ENCODE peak calls at places on chromosomes 13 and 19, in four cellular contexts. F, K, L and P are unnamed samples.
A peak's percentile ranks its signal among the peaks of the same experiment; 100 is the strongest.

GRCh38 chr13:33633701-33634525 is 184.0 kb upstream of the RFC3 start:
- DNase-seq in L (no peak), K (no peak), F (no peak), P (no peak)

GRCh38 chr19:16888629-16889371 is at the start of gene F2RL3:
- DNase-seq in L (no peak), K (peak; percentile 27), F (no peak), P (no peak)

GRCh38 chr13:77815330-77815729 is 103.3 kb downstream of the EDNRB start:
- DNase-seq in K (no peak), F (no peak), L (no peak), P (no peak)

GRCh38 chr19:35212241-35212640 is 16.3 kb downstream of the FAM187B start:
- DNase-seq in F (no peak), L (no peak), K (no peak), P (no peak)

GRCh38 chr19:2856457-2857055 is 10.6 kb upstream of the ZNF556 start:
- DNase-seq in L (no peak), K (no peak), F (no peak), P (no peak)

GRCh38 chr13:23599083-23599925 is 29.1 kb downstream of the TNFRSF19 start:
- DNase-seq in L (no peak), F (no peak), K (no peak), P (no peak)

GRCh38 chr13:85194482-85194881 is 604.7 kb downstream of the SLITRK6 start:
- DNase-seq in K (no peak), F (no peak), L (no peak), P (no peak)

GRCh38 chr19:18128044-18128443 is 24.9 kb upstream of the PIK3R2 start:
- DNase-seq in K (no peak), F (no peak), L (no peak), P (no peak)

GRCh38 chr19:56611288-56611687 is 16.2 kb downstream of the ZNF71 start:
- DNase-seq in F (no peak), K (no peak), L (no peak), P (no peak)

GRCh38 chr13:114065926-114066774 is 66.3 kb downstream of the RASA3 start:
- DNase-seq in F (no peak), L (no peak), K (no peak), P (no peak)

GRCh38 chr19:10328558-10329429 is 4.5 kb downstream of the RAVER1 start:
- DNase-seq in F (no peak), L (no peak), K (no peak), P (no peak)

GRCh38 chr19:40279761-40280607 is 5.2 kb downstream of the AKT2 start:
- DNase-seq in K (no peak), L (no peak), F (no peak), P (peak; percentile 12)

GRCh38 chr19:50794778-50795664 is 4.8 kb downstream of the ACP4 start:
- DNase-seq in F (no peak), K (no peak), L (peak; percentile 25), P (no peak)

GRCh38 chr13:32905063-32905863 is 111.0 kb upstream of the KL start:
- DNase-seq in F (no peak), K (no peak), L (peak; percentile 18), P (no peak)

GRCh38 chr19:918481-919156 is 1.5 kb downstream of the KISS1R start:
- DNase-seq in F (no peak), K (no peak), L (no peak), P (no peak)

GRCh38 chr13:71242191-71242590 is 624.8 kb downstream of the DACH1 start:
- DNase-seq in L (peak; percentile 74), F (no peak), K (no peak), P (no peak)

GRCh38 chr13:24270639-24271131 is 38.7 kb upstream of the C1QTNF9 start:
- DNase-seq in F (no peak), K (peak; percentile 72), L (no peak), P (peak; percentile 38)

GRCh38 chr19:55041244-55041626 is 3.2 kb upstream of the GP6 start:
- DNase-seq in F (no peak), K (no peak), L (no peak), P (no peak)

GRCh38 chr13:43776680-43777079 is 10.1 kb downstream of the ENOX1 start:
- DNase-seq in K (no peak), L (no peak), F (no peak), P (no peak)

GRCh38 chr13:31556376-31556775 is 182.9 kb upstream of the RXFP2 start:
- DNase-seq in K (no peak), L (no peak), F (no peak), P (no peak)

GRCh38 chr13:67023088-67023893 is 206.8 kb downstream of the PCDH9 start:
- DNase-seq in L (peak; percentile 32), K (no peak), F (no peak), P (no peak)

GRCh38 chr19:5269926-5270325 is 70.7 kb downstream of the PTPRS start:
- DNase-seq in L (no peak), K (no peak), F (no peak), P (no peak)

GRCh38 chr13:110014719-110015118 is 228.3 kb upstream of the IRS2 start:
- DNase-seq in L (peak; percentile 62), K (peak; percentile 47), F (no peak), P (no peak)

GRCh38 chr19:47776568-47776967 is 1.9 kb upstream of the SELENOW start:
- DNase-seq in K (no peak), L (peak; percentile 87), F (no peak), P (no peak)

GRCh38 chr13:41461527-41462124 is 4.3 kb downstream of the RGCC start:
- DNase-seq in K (no peak), F (no peak), L (no peak), P (no peak)

GRCh38 chr19:12293771-12294307 is 844 bp downstream of the ZNF44 start:
- DNase-seq in L (peak; percentile 25), F (peak; percentile 20), K (peak; percentile 95), P (peak; percentile 48)

GRCh38 chr13:27973291-27973690 is 4.2 kb upstream of the CDX2 start:
- DNase-seq in L (no peak), K (no peak), F (no peak), P (no peak)

GRCh38 chr19:16062789-16063188 is 13.5 kb upstream of the TPM4 start:
- DNase-seq in K (peak; percentile 37), F (no peak), L (peak; percentile 16), P (no peak)